ENCODE peak calls at places on chromosome 3, in six cellular contexts. Q is CD4-positive, alpha-beta T cell; P is psoas muscle; W is IMR-90; J is brain microvascular endothelial cell; H is tibial nerve. E is an unnamed sample.

GRCh38 chr3:67650084-67650483 is 4.3 kb downstream of the SUCLG2 start:
- DNase-seq in Q (no peak), P (no peak), W (no peak), J (no peak), H (no peak), E (no peak)

GRCh38 chr3:100330651-100331050 is 3.9 kb upstream of the NIT2 start:
- DNase-seq in Q (no peak), P (no peak), W (no peak), J (no peak), H (no peak), E (no peak)

GRCh38 chr3:126126811-126127431 is 43.0 kb upstream of the SLC41A3 start:
- DNase-seq in Q (no peak), P (peak), W (no peak), J (no peak), H (no peak), E (peak)

GRCh38 chr3:64027708-64028107 is 4.4 kb upstream of the PSMD6 start:
- DNase-seq in Q (no peak), P (no peak), W (no peak), J (no peak), H (no peak), E (no peak)

GRCh38 chr3:42175841-42176240 is 84.7 kb downstream of the TRAK1 start:
- DNase-seq in Q (no peak), P (no peak), W (no peak), J (no peak), H (no peak), E (no peak)

GRCh38 chr3:50550079-50550736 is 17.3 kb downstream of the C3orf18 start:
- DNase-seq in Q (peak), P (peak), W (peak), J (peak), H (peak), E (peak)

GRCh38 chr3:171435143-171435542 is 25.1 kb downstream of the TNIK start:
- DNase-seq in Q (no peak), P (no peak), W (no peak), J (no peak), H (no peak), E (no peak)

GRCh38 chr3:171811913-171812321 is 1.6 kb upstream of the PLD1 start:
- DNase-seq in Q (no peak), P (peak), W (peak), J (peak), H (no peak), E (no peak)

GRCh38 chr3:164852866-164853265 is 225.4 kb downstream of the SI start:
- DNase-seq in Q (no peak), P (no peak), W (no peak), J (no peak), H (no peak), E (no peak)

GRCh38 chr3:126014252-126014651 is 45.3 kb downstream of the ROPN1B start:
- DNase-seq in Q (no peak), P (no peak), W (peak), J (peak), H (no peak), E (no peak)

GRCh38 chr3:131370935-131371698 is 10.5 kb upstream of the NUDT16 start:
- DNase-seq in Q (no peak), P (no peak), W (no peak), J (no peak), H (no peak), E (no peak)

GRCh38 chr3:194023501-194024280 is 112.3 kb upstream of the HES1 start:
- DNase-seq in Q (no peak), P (no peak), W (no peak), J (no peak), H (no peak), E (no peak)

GRCh38 chr3:196496183-196496582 is 7.4 kb downstream of the RNF168 start:
- DNase-seq in Q (no peak), P (no peak), W (no peak), J (no peak), H (no peak), E (no peak)

GRCh38 chr3:51929420-51930003 is 12.2 kb downstream of the RRP9 start:
- DNase-seq in Q (no peak), P (no peak), W (no peak), J (no peak), H (no peak), E (peak)

GRCh38 chr3:160006282-160007163 is 17.9 kb downstream of the IL12A start:
- DNase-seq in Q (no peak), P (no peak), W (peak), J (peak), H (no peak), E (no peak)

GRCh38 chr3:157477441-157477840 is 25.8 kb downstream of the VEPH1 start:
- DNase-seq in Q (no peak), P (no peak), W (peak), J (no peak), H (no peak), E (no peak)

GRCh38 chr3:30680789-30681188 is 74.4 kb downstream of the TGFBR2 start:
- DNase-seq in Q (no peak), P (no peak), W (no peak), J (no peak), H (peak), E (no peak)

GRCh38 chr3:25493786-25494185 is 65.7 kb downstream of the RARB start:
- DNase-seq in Q (no peak), P (no peak), W (peak), J (peak), H (no peak), E (no peak)

GRCh38 chr3:49172616-49173041 is 1.2 kb downstream of the KLHDC8B start:
- DNase-seq in Q (no peak), P (no peak), W (no peak), J (no peak), H (no peak), E (no peak)

GRCh38 chr3:123201557-123202427 is at the start of gene SEC22A:
- DNase-seq in Q (peak), P (peak), W (peak), J (peak), H (peak), E (peak)

GRCh38 chr3:123201223-123201556 is 553 bp upstream of the SEC22A start:
- DNase-seq in Q (no peak), P (no peak), W (no peak), J (no peak), H (no peak), E (no peak)

GRCh38 chr3:123198352-123198751 is 3.4 kb upstream of the SEC22A start:
- DNase-seq in Q (no peak), P (no peak), W (no peak), J (no peak), H (no peak), E (no peak)

GRCh38 chr3:123202451-123202850 is 708 bp downstream of the SEC22A start:
- DNase-seq in Q (no peak), P (no peak), W (peak), J (peak), H (no peak), E (peak)
- TF ChIP-seq CTCF in Q (no peak), P (no peak), W (no peak), J (no peak), H (no peak), E (no peak)

GRCh38 chr3:55720614-55721013 is 233.5 kb upstream of the WNT5A start:
- DNase-seq in Q (no peak), P (no peak), W (peak), J (peak), H (no peak), E (no peak)
- TF ChIP-seq CTCF in Q (no peak), P (no peak), W (peak), J (peak), H (no peak), E (no peak)

GRCh38 chr3:11185564-11186317 is 31.4 kb downstream of the HRH1 start:
- DNase-seq in Q (no peak), P (peak), W (peak), J (peak), H (peak), E (no peak)
- TF ChIP-seq CTCF in Q (no peak), P (no peak), W (peak), J (no peak), H (no peak), E (no peak)

GRCh38 chr3:4666078-4666477 is 172.9 kb downstream of the ITPR1 start:
- DNase-seq in Q (no peak), P (no peak), W (no peak), J (no peak), H (no peak), E (no peak)

GRCh38 chr3:4665197-4665596 is 172.0 kb downstream of the ITPR1 start:
- DNase-seq in Q (no peak), P (no peak), W (no peak), J (peak), H (no peak), E (no peak)

GRCh38 chr3:4674216-4674615 is 181.1 kb downstream of the ITPR1 start:
- DNase-seq in Q (no peak), P (no peak), W (peak), J (no peak), H (no peak), E (no peak)

GRCh38 chr3:4672727-4673126 is 179.6 kb downstream of the ITPR1 start:
- DNase-seq in Q (no peak), P (no peak), W (no peak), J (no peak), H (no peak), E (no peak)

DNA sequence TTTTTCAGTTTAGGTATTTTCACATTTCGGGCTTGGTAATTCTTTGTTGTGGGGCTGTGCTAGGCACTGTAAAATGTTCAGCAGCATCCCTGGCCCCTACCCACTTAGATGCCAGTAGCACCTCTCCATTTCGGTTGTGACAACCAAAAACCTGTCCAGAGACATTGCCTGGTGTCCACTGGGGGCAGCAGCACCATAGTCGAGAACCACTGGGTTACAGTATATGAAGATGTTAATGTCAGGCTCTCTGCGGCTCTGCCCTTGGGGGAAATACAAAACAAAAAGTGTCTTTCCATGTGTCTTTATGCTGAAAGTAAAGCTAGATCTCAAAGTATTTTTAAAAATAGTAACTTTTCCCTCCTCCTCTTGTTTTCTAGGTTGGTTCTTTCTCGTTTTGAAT is 177.2 kb downstream of the ITPR1 start:
- DNase-seq in Q (no peak), P (no peak), W (no peak), J (peak), H (no peak), E (no peak)
- TF ChIP-seq CTCF in Q (no peak), P (no peak), W (peak), J (peak), H (peak), E (no peak)

DNA sequence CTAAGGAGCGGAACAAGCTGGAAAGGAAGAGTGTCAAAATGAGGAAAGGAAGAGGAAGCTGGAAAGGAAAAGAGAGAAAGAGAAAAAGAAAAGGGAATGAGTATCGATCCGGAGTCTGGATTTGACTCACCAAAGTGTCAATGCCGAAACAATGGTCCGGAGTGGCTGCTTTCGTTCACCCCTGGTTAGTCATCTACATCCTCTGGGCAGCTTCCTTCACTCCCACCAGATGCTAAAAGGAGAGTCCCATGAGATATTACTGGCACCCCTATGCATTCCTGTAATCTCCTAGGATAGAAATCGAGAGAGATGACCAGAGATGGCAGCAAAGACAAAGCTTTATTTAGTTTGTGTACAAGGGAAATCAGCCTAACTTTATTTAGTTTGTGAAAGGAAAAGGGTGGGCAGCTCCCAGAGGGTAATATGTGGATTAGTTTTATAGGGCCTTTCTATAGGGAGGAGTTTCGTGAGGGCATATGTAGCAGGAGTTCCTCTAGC is 622.2 kb downstream of the ZPLD1 start:
- DNase-seq in Q (no peak), P (no peak), W (no peak), J (no peak), H (no peak), E (no peak)
- TF ChIP-seq CTCF in Q (no peak), P (no peak), W (no peak), J (no peak), H (no peak), E (no peak)

DNA sequence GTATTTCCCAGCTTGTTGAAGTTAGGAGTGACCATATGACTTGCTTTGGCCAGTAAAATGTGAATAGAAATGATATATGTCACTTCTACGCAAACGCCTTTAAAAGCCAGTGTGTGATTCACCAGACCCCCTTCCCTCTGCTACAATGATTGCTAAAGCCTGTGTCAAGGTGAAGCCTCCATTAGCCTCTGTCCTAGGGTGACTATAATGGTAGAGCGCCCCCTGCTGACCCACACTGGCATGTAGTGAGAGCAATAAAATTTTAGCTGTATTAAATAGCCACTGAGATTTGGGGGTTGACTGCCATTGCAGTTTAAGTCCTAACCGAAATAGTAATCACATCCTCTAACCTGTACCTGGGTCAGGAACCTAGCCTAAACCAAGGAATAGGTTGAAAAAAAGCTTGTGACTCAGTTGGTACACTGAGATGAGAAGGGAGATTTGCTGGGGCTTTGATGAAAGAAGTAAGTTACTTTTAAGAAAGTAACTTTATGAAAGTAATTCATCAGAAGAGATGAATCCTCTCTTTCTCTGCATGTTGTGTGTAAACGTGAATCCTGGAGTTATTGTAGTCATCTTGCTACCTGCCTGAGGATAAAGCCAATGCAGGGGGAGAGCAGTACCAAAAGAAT is 52.6 kb downstream of the GTF2E1 start:
- DNase-seq in Q (peak), P (peak), W (peak), J (peak), H (peak), E (peak)
- TF ChIP-seq CTCF in Q (peak), P (peak), W (peak), J (peak), H (peak), E (peak)